ENCODE peak calls at places on chromosomes 6 and 20, in eight cellular contexts. F, C, R, I, S, U, Z and O are unnamed samples.
A peak's percentile ranks its signal among the peaks of the same experiment; 100 is the strongest.

GRCh38 chr6:1840491-1841121 is 230.9 kb downstream of the FOXC1 start:
- DNase-seq in Z (no peak), S (no peak), F (peak; percentile 23), U (no peak), C (no peak), I (no peak), R (no peak), O (no peak)

GRCh38 chr6:38420207-38420606 is 219.5 kb downstream of the BTBD9 start:
- DNase-seq in U (no peak), R (no peak), S (no peak), C (no peak), I (no peak), Z (no peak), F (no peak), O (no peak)

GRCh38 chr20:53149652-53150205 is 177.6 kb downstream of the TSHZ2 start:
- DNase-seq in R (no peak), U (no peak), Z (no peak), F (no peak), C (no peak), I (no peak), S (no peak), O (no peak)

GRCh38 chr6:107956586-107957164 is 1.3 kb downstream of the SEC63 start:
- DNase-seq in S (peak; percentile 72), R (no peak), I (no peak), C (no peak), U (peak; percentile 41), F (no peak), Z (no peak), O (no peak)

GRCh38 chr20:7959484-7959883 is 19.2 kb upstream of the HAO1 start:
- DNase-seq in R (no peak), Z (no peak), S (no peak), U (no peak), I (no peak), C (no peak), F (no peak), O (no peak)

GRCh38 chr20:47679462-47679861 is 105.8 kb downstream of the SULF2 start:
- DNase-seq in Z (no peak), S (no peak), C (no peak), F (no peak), I (no peak), R (no peak), U (no peak), O (no peak)

GRCh38 chr6:105596284-105596755 is 193.4 kb upstream of the PREP start:
- DNase-seq in I (no peak), S (no peak), F (peak; percentile 85), C (no peak), U (no peak), Z (no peak), R (no peak), O (no peak)

GRCh38 chr6:127111526-127111925 is 6.9 kb upstream of the RSPO3 start:
- DNase-seq in Z (no peak), U (no peak), S (no peak), I (no peak), F (no peak), C (no peak), R (no peak), O (no peak)

GRCh38 chr6:70394518-70395300 is 18.6 kb upstream of the FAM135A start:
- DNase-seq in R (no peak), C (no peak), S (no peak), U (no peak), I (no peak), Z (no peak), F (no peak), O (no peak)

GRCh38 chr20:46011631-46012482 is 3.1 kb downstream of the MMP9 start:
- DNase-seq in U (no peak), Z (no peak), F (peak; percentile 57), S (peak; percentile 59), C (peak; percentile 90), I (no peak), R (no peak), O (no peak)

GRCh38 chr6:166056637-166057036 is 111.0 kb downstream of the TBXT start:
- DNase-seq in R (peak; percentile 67), S (no peak), I (no peak), F (no peak), U (no peak), Z (no peak), C (no peak), O (no peak)

GRCh38 chr20:37238426-37238825 is 23.2 kb downstream of the GHRH start:
- DNase-seq in R (no peak), C (peak; percentile 39), S (no peak), U (no peak), I (no peak), Z (no peak), F (no peak), O (no peak)

GRCh38 chr6:83879746-83880145 is 20.3 kb downstream of the CYB5R4 start:
- DNase-seq in I (no peak), U (no peak), F (no peak), R (no peak), S (no peak), C (no peak), Z (no peak), O (no peak)

GRCh38 chr6:88761237-88762031 is 202.0 kb downstream of the RNGTT start:
- DNase-seq in I (no peak), Z (peak; percentile 47), F (no peak), U (no peak), R (no peak), C (no peak), S (no peak), O (no peak)